ENCODE peak calls at places on chromosomes 12 and 14, in eight cellular contexts. Y is Panc1, B is H1, Z is endothelial cell of umbilical vein, J is breast epithelium, V is HCT116, S is GM23338, H is K562. Q is an unnamed sample.

GRCh38 chr14:50057331-50057730 is 59.0 kb downstream of the VCPKMT start:
- DNase-seq in V (no peak), J (no peak), H (no peak), S (no peak), B (no peak), Z (no peak), Y (no peak), Q (no peak)

GRCh38 chr14:94394594-94395305 is 6.3 kb upstream of the SERPINA1 start:
- DNase-seq in Y (no peak), H (no peak), S (no peak), J (no peak), V (no peak), Z (no peak), B (no peak), Q (peak; percentile 83)

GRCh38 chr14:104887623-104888488 is 22.8 kb downstream of the CEP170B start:
- DNase-seq in V (no peak), H (no peak), Z (no peak), B (no peak), Y (no peak), J (no peak), S (no peak), Q (peak; percentile 75)

GRCh38 chr14:52446355-52446754 is 106.0 kb downstream of the TXNDC16 start:
- DNase-seq in V (no peak), J (no peak), Y (no peak), H (no peak), S (no peak), B (no peak), Z (no peak), Q (no peak)

GRCh38 chr14:84250863-84251262 is 1279.1 kb upstream of the FLRT2 start:
- DNase-seq in Y (no peak), V (no peak), J (no peak), H (no peak), B (no peak), Z (peak; percentile 94), S (no peak), Q (no peak)

GRCh38 chr14:23119362-23120327 is 590 bp upstream of the CEBPE start:
- DNase-seq in S (no peak), Z (no peak), H (no peak), Y (no peak), B (no peak), V (no peak), J (no peak), Q (peak; percentile 85)

GRCh38 chr12:46998811-46999368 is 80.5 kb upstream of the PCED1B start:
- DNase-seq in Y (no peak), S (no peak), V (no peak), Z (peak; percentile 8), J (no peak), B (no peak), H (no peak), Q (no peak)

GRCh38 chr12:56634837-56635538 is 4.9 kb upstream of the BAZ2A start:
- DNase-seq in J (peak; percentile 85), Y (peak; percentile 80), S (peak; percentile 88), B (no peak), H (peak; percentile 76), V (peak; percentile 79), Z (peak; percentile 70), Q (peak; percentile 95)

GRCh38 chr12:132284618-132285310 is 44.6 kb downstream of the GALNT9 start:
- DNase-seq in H (no peak), J (no peak), B (no peak), V (no peak), Y (no peak), S (no peak), Z (no peak), Q (no peak)

GRCh38 chr12:95532851-95533250 is 18.4 kb downstream of the USP44 start:
- DNase-seq in H (no peak), S (no peak), Y (no peak), B (no peak), Z (no peak), J (no peak), V (no peak), Q (no peak)

GRCh38 chr14:64953661-64954060 is 11.1 kb upstream of the GPX2 start:
- DNase-seq in H (no peak), V (no peak), J (no peak), Z (no peak), B (no peak), S (no peak), Y (no peak), Q (no peak)

GRCh38 chr12:7935773-7936581 is at the start of gene SLC2A3:
- DNase-seq in J (peak; percentile 23), H (peak; percentile 74), V (no peak), S (peak; percentile 90), B (peak; percentile 53), Y (no peak), Z (peak; percentile 85), Q (no peak)

GRCh38 chr14:31261859-31262739 is 54.5 kb upstream of the HECTD1 start:
- DNase-seq in V (no peak), S (no peak), J (peak; percentile 42), H (no peak), Z (no peak), Y (no peak), B (no peak), Q (no peak)

GRCh38 chr12:69039881-69040280 is 106.9 kb upstream of the CPM start:
- DNase-seq in B (no peak), Z (no peak), H (no peak), V (no peak), J (no peak), S (no peak), Y (no peak), Q (no peak)

GRCh38 chr12:12548713-12549112 is 13.9 kb downstream of the DUSP16 start:
- DNase-seq in S (no peak), V (no peak), Y (no peak), B (no peak), H (no peak), J (no peak), Z (no peak), Q (no peak)

GRCh38 chr14:37247777-37248461 is 50.2 kb downstream of the MIPOL1 start:
- DNase-seq in B (no peak), H (no peak), V (no peak), J (no peak), Z (no peak), S (no peak), Y (no peak), Q (no peak)

GRCh38 chr12:19074700-19075099 is 54.8 kb upstream of the PLEKHA5 start:
- DNase-seq in Z (no peak), J (no peak), S (no peak), V (no peak), H (no peak), Y (no peak), B (no peak), Q (no peak)

GRCh38 chr14:80456200-80456599 is 244.9 kb upstream of the DIO2 start:
- DNase-seq in J (no peak), V (no peak), H (no peak), B (no peak), S (no peak), Z (no peak), Y (no peak), Q (no peak)

GRCh38 chr14:87171161-87171560 is 821.8 kb downstream of the GALC start:
- DNase-seq in S (no peak), V (no peak), B (no peak), H (no peak), Z (no peak), Y (no peak), J (no peak), Q (no peak)

GRCh38 chr14:98174031-98174430 is 1098.0 kb downstream of the BCL11B start:
- DNase-seq in Y (no peak), V (no peak), S (no peak), H (no peak), B (no peak), J (no peak), Z (no peak), Q (no peak)

DNA sequence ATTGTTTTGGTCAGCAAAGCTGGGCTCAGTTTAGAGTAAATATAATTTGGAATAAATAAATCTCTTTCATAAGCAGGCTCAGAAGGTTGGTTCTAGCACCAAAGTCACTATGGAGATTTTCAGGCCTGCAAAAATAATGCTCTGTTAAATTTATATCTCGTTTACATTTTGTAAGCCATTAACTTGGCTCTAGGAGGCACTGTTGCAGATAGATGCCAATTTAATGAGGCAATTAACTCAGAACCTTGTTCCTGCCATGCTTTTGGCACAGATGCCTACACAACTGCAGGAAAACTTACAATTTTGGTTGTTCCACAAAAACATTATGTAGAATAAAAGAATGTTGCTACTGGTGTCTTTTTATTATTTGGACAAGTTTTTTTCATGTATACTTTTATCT is 428.1 kb downstream of the FLRT2 start:
- DNase-seq in Z (no peak), V (no peak), S (peak; percentile 11), Y (no peak), B (no peak), H (no peak), J (no peak), Q (no peak)
- TF ChIP-seq CTCF in Z (no peak), V (no peak), S (peak; percentile 49), Y (no peak), B (no peak), H (no peak), J (no peak), Q (no peak)

GRCh38 chr12:6443361-6443983 is 1.3 kb upstream of the CD27 start:
- DNase-seq in H (no peak), Y (no peak), J (no peak), Z (no peak), V (no peak), B (no peak), S (no peak), Q (no peak)
- TF ChIP-seq POLR2AphosphoS5 in H (no peak), Y (no peak), J (no peak), Z (no peak), V (no peak), B (no peak), S (no peak), Q (no peak)

GRCh38 chr14:71089974-71090373 is 182.7 kb downstream of the PCNX1 start:
- DNase-seq in V (no peak), Y (no peak), S (no peak), H (no peak), Z (no peak), B (no peak), J (no peak), Q (no peak)

DNA sequence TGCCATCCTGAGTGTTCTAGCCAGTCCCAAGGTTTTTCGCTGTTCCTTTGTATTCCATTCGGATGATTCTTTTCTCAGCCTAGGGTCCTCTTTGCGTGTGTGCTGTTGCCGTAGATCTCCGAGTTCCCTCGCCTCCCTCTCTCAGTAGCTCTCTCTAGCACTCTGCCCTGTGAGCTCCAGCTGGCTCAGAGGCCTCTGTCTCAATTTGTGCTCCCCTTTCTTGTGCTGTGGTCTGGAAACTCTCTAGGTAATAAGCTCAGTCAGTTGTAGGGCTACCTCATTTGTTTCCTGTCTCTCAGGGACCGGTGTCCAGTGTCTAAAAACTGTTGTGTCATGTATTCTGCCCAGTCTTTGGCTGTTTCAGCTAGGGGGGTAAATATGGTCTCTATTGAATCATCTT is 179.3 kb downstream of the PCNX1 start:
- DNase-seq in H (no peak), Z (no peak), V (no peak), S (no peak), Y (no peak), B (no peak), J (no peak), Q (no peak)
- H3K36me3 ChIP-seq in H (no peaks in the 10 kb centered on the region), Z (peaks cover 5% of the 10 kb centered on the region), V (peaks cover 9% of the 10 kb centered on the region), S (peaks cover 6% of the 10 kb centered on the region), Y (no peaks in the 10 kb centered on the region), B (peaks cover 13% of the 10 kb centered on the region), J (peaks cover 8% of the 10 kb centered on the region), Q (peaks cover 99% of the 10 kb centered on the region)

DNA sequence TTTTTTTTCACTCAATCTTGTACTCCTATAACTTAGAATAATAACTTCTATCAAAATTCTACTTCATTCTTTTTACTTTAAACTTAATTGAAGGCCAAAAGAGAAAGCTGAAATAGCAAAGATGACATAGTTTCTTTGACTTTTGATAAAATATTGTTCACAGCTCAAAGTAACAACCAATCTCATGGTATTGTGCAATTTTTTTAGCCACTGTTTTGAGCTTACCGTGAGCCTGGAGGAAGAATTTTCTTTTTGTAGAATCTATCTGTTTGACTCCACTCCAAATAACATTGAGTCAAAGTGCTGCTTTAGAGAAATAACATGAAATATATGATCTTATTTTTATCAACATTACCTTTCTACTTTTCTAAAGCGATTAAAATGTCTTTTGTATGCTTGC is 903.9 kb upstream of the FOXG1 start:
- DNase-seq in V (no peak), B (no peak), J (no peak), S (no peak), H (no peak), Z (no peak), Y (no peak), Q (no peak)
- TF ChIP-seq CTCF in V (no peak), B (no peak), J (no peak), S (no peak), H (no peak), Z (no peak), Y (no peak), Q (no peak)

Q was measured in spleen.